ENCODE peak calls at places on chromosomes 12 and 14, in nine cellular contexts. N is stimulated activated CD4-positive, alpha-beta T cell treated with anti-CD3 and anti-CD28 coated beads, Interleukin-1b, Interleukin-23, amount 100 ng/mL, for 48 hours; A is GM04504; I is NCI-H1092; O is HCT116; Q is GM23248; T is T follicular helper cell; P is amygdala; X is nephron progenitor cell. D is an unnamed sample.

GRCh38 chr12:77725611-77726010 is 105.1 kb upstream of the NAV3 start:
- DNase-seq in I (no peak), N (no peak), Q (peak; percentile 51), T (no peak), O (no peak), P (no peak), X (no peak), A (peak; percentile 27), D (no peak)

GRCh38 chr14:58960945-58961731 is 227.3 kb upstream of the DAAM1 start:
- DNase-seq in I (no peak), O (no peak), Q (no peak), T (no peak), A (no peak), N (no peak), P (no peak), X (no peak), D (no peak)

GRCh38 chr12:94390130-94390485 is 69.6 kb downstream of the CEP83 start:
- DNase-seq in I (no peak), A (no peak), O (no peak), Q (no peak), N (no peak), P (no peak), X (no peak), T (no peak), D (no peak)

GRCh38 chr12:108653082-108653516 is 19.4 kb upstream of the SELPLG start:
- DNase-seq in P (no peak), I (no peak), Q (peak; percentile 39), X (no peak), N (no peak), T (no peak), A (no peak), O (no peak), D (no peak)

GRCh38 chr12:71440393-71441349 is 1.1 kb downstream of the LGR5 start:
- DNase-seq in P (no peak), X (peak; percentile 43), T (no peak), O (no peak), N (no peak), Q (peak; percentile 26), A (no peak), I (no peak), D (no peak)

GRCh38 chr12:92400006-92400405 is 254.4 kb upstream of the BTG1 start:
- DNase-seq in I (no peak), O (no peak), Q (no peak), N (no peak), A (no peak), X (no peak), T (no peak), P (no peak), D (no peak)

GRCh38 chr12:130952106-130952505 is 1.6 kb upstream of the ADGRD1 start:
- DNase-seq in P (no peak), I (no peak), O (no peak), X (no peak), T (no peak), N (no peak), Q (no peak), A (no peak), D (no peak)

GRCh38 chr14:33949051-33950037 is 1.5 kb downstream of the EGLN3 start:
- DNase-seq in T (no peak), X (no peak), Q (no peak), A (no peak), N (no peak), I (no peak), P (no peak), O (no peak), D (no peak)

GRCh38 chr14:43647302-43647701 is 859.8 kb downstream of the FSCB start:
- DNase-seq in T (no peak), X (no peak), Q (no peak), I (no peak), A (no peak), P (no peak), N (no peak), O (no peak), D (no peak)

GRCh38 chr14:73759183-73759713 is 45.1 kb upstream of the PNMA1 start:
- DNase-seq in T (peak; percentile 39), X (peak; percentile 69), O (no peak), I (peak; percentile 13), Q (peak; percentile 82), N (peak; percentile 52), P (peak; percentile 45), A (no peak), D (no peak)

GRCh38 chr14:35326364-35326763 is 34.2 kb downstream of the PSMA6 start:
- DNase-seq in T (no peak), Q (no peak), P (no peak), O (no peak), N (no peak), I (no peak), X (no peak), A (no peak), D (no peak)

GRCh38 chr14:31219169-31219568 is 11.6 kb upstream of the HECTD1 start:
- DNase-seq in P (no peak), X (no peak), I (no peak), N (no peak), A (no peak), Q (peak; percentile 46), O (no peak), T (no peak), D (no peak)

GRCh38 chr12:78210494-78210860 is 379.8 kb downstream of the NAV3 start:
- DNase-seq in I (no peak), O (no peak), A (no peak), Q (no peak), P (no peak), X (no peak), T (no peak), N (no peak), D (no peak)

GRCh38 chr14:55813635-55814034 is 233.6 kb downstream of the KTN1 start:
- DNase-seq in I (no peak), P (no peak), A (no peak), Q (no peak), X (no peak), N (no peak), O (no peak), T (no peak), D (no peak)

GRCh38 chr12:56358836-56359532 is 923 bp downstream of the STAT2 start:
- DNase-seq in Q (peak; percentile 90), I (no peak), X (no peak), A (peak; percentile 77), T (no peak), P (no peak), N (no peak), O (no peak), D (peak; percentile 40)

GRCh38 chr12:68119724-68120211 is 39.8 kb downstream of the IFNG start:
- DNase-seq in A (no peak), N (peak; percentile 80), Q (no peak), T (no peak), X (no peak), P (peak; percentile 22), O (no peak), I (peak; percentile 2), D (no peak)

GRCh38 chr12:30823140-30823669 is 68.5 kb upstream of the CAPRIN2 start:
- DNase-seq in N (peak; percentile 31), Q (peak; percentile 51), A (no peak), P (no peak), X (peak; percentile 68), T (peak; percentile 2), I (no peak), O (no peak), D (peak; percentile 21)

GRCh38 chr14:86796221-86797074 is 1196.5 kb downstream of the GALC start:
- DNase-seq in X (no peak), P (no peak), I (no peak), A (peak; percentile 77), O (no peak), Q (no peak), N (no peak), T (no peak), D (no peak)

GRCh38 chr12:29639893-29640495 is 142.5 kb upstream of the OVCH1 start:
- DNase-seq in Q (no peak), A (no peak), I (no peak), T (no peak), P (no peak), O (no peak), N (no peak), X (no peak), D (peak; percentile 17)

GRCh38 chr12:13154027-13154538 is 42.4 kb upstream of the EMP1 start:
- DNase-seq in A (no peak), O (no peak), N (no peak), I (no peak), P (no peak), Q (peak; percentile 61), X (no peak), T (no peak), D (no peak)

GRCh38 chr12:108647199-108647935 is 13.7 kb upstream of the SELPLG start:
- DNase-seq in O (no peak), A (no peak), I (no peak), T (no peak), N (no peak), X (no peak), P (no peak), Q (no peak), D (no peak)

GRCh38 chr14:45258805-45259204 is 5.8 kb upstream of the MIS18BP1 start:
- DNase-seq in T (no peak), X (no peak), P (no peak), Q (no peak), I (no peak), A (no peak), O (no peak), N (no peak), D (no peak)

GRCh38 chr12:111338096-111338495 is 30.8 kb downstream of the PHETA1 start:
- DNase-seq in Q (no peak), I (no peak), O (no peak), A (no peak), N (no peak), T (no peak), P (no peak), X (no peak), D (no peak)

GRCh38 chr12:78928200-78929074 is 63.9 kb downstream of the SYT1 start:
- DNase-seq in T (no peak), I (no peak), N (no peak), X (no peak), O (peak; percentile 87), Q (peak; percentile 42), P (no peak), A (peak; percentile 21), D (no peak)

GRCh38 chr14:98136019-98136418 is 1136.0 kb downstream of the BCL11B start:
- DNase-seq in N (peak; percentile 24), I (no peak), P (no peak), X (no peak), A (no peak), O (no peak), T (no peak), Q (no peak), D (no peak)

GRCh38 chr12:27780612-27781408 is 774 bp upstream of the MANSC4 start:
- DNase-seq in Q (peak; percentile 64), T (peak; percentile 9), A (no peak), I (peak; percentile 2), O (no peak), X (peak; percentile 29), P (no peak), N (peak; percentile 26), D (peak; percentile 52)

GRCh38 chr14:53954551-53955233 is 1.9 kb downstream of the BMP4 start:
- DNase-seq in T (no peak), N (no peak), P (no peak), X (peak; percentile 40), O (no peak), Q (peak; percentile 46), A (no peak), I (no peak), D (peak; percentile 30)

GRCh38 chr12:119772431-119772830 is 104.5 kb downstream of the PRKAB1 start:
- DNase-seq in X (no peak), Q (no peak), P (no peak), T (no peak), N (no peak), I (no peak), A (no peak), O (no peak), D (no peak)

GRCh38 chr14:103057372-103058208 is at the start of gene CDC42BPB:
- DNase-seq in T (peak; percentile 38), A (peak; percentile 88), P (peak; percentile 75), Q (peak; percentile 98), I (peak; percentile 86), N (peak; percentile 52), X (peak; percentile 90), O (peak; percentile 74), D (peak; percentile 73)

GRCh38 chr14:93648440-93649168 is 139.7 kb downstream of the PRIMA1 start:
- DNase-seq in I (no peak), P (peak; percentile 58), Q (peak; percentile 10), T (no peak), A (no peak), X (peak; percentile 12), O (peak; percentile 34), N (peak; percentile 48), D (no peak)

GRCh38 chr12:96445743-96446655 is 43.4 kb upstream of the CFAP54 start:
- DNase-seq in N (peak; percentile 57), T (peak; percentile 52), A (peak; percentile 50), O (no peak), I (no peak), Q (peak; percentile 92), P (no peak), X (no peak), D (no peak)